ENCODE peak calls at places on chromosomes 7 and 10, in seven cellular contexts. D, V, Z, I, J, Y and F are unnamed samples.
A peak's percentile ranks its signal among the peaks of the same experiment; 100 is the strongest.

GRCh38 chr10:56586391-56586790 is 225.3 kb upstream of the ZWINT start:
- DNase-seq in Y (no peak), D (no peak), I (no peak), V (no peak), Z (no peak), J (no peak), F (no peak)

GRCh38 chr7:34061175-34061574 is 155.8 kb downstream of the BMPER start:
- DNase-seq in Y (peak; percentile 61), V (peak; percentile 50), Z (peak; percentile 81), D (peak; percentile 61), J (peak; percentile 92), I (no peak), F (no peak)

GRCh38 chr7:28405662-28406061 is 6.7 kb upstream of the CREB5 start:
- DNase-seq in V (peak; percentile 56), I (peak; percentile 7), Z (peak; percentile 96), J (no peak), D (peak; percentile 81), Y (peak; percentile 69), F (peak; percentile 18)

GRCh38 chr7:75654855-75655254 is 83.9 kb downstream of the HIP1 start:
- DNase-seq in J (no peak), Z (no peak), V (no peak), D (no peak), Y (no peak), I (no peak), F (no peak)

GRCh38 chr7:157309990-157310668 is 26.7 kb upstream of the DNAJB6 start:
- DNase-seq in D (peak; percentile 99), Y (peak; percentile 98), I (no peak), J (peak; percentile 97), V (peak; percentile 28), Z (peak; percentile 80), F (no peak)

GRCh38 chr10:24553051-24553612 is 170.6 kb downstream of the ARHGAP21 start:
- DNase-seq in I (no peak), J (no peak), V (no peak), Z (no peak), D (no peak), Y (peak; percentile 43), F (no peak)

GRCh38 chr10:24639124-24639523 is 84.6 kb downstream of the ARHGAP21 start:
- DNase-seq in J (no peak), Z (no peak), D (no peak), Y (no peak), V (no peak), I (no peak), F (no peak)

GRCh38 chr10:92123031-92123450 is 167.8 kb downstream of the CPEB3 start:
- DNase-seq in V (peak; percentile 68), Y (no peak), D (peak; percentile 94), Z (peak; percentile 62), J (no peak), I (no peak), F (no peak)

GRCh38 chr10:128568979-128569378 is 442.8 kb upstream of the MKI67 start:
- DNase-seq in J (no peak), V (no peak), I (no peak), Y (no peak), Z (no peak), D (no peak), F (no peak)

GRCh38 chr7:43362652-43363428 is 220.1 kb upstream of the STK17A start:
- DNase-seq in J (peak; percentile 22), I (no peak), V (peak; percentile 28), Y (peak; percentile 38), Z (peak; percentile 33), D (no peak), F (no peak)

GRCh38 chr7:117565226-117565625 is 85.4 kb downstream of the CFTR start:
- DNase-seq in V (no peak), I (no peak), D (no peak), J (no peak), Y (no peak), Z (no peak), F (no peak)

GRCh38 chr7:96248405-96248804 is 73.5 kb downstream of the SLC25A13 start:
- DNase-seq in D (no peak), V (no peak), J (no peak), Y (no peak), I (no peak), Z (no peak), F (no peak)

GRCh38 chr7:116674508-116675173 is 2.6 kb downstream of the MET start:
- DNase-seq in Y (peak; percentile 61), J (peak; percentile 56), Z (no peak), D (peak; percentile 77), V (peak; percentile 64), I (no peak), F (no peak)

GRCh38 chr10:2734691-2735090 is 332.7 kb upstream of the PFKP start:
- DNase-seq in Y (no peak), D (no peak), J (no peak), I (no peak), Z (no peak), V (no peak), F (no peak)

GRCh38 chr10:110845756-110846620 is 25.7 kb upstream of the PDCD4 start:
- DNase-seq in Z (no peak), I (no peak), J (no peak), V (no peak), Y (no peak), D (peak; percentile 45), F (no peak)

GRCh38 chr10:123139521-123140163 is 3.9 kb downstream of the HMX3 start:
- DNase-seq in D (peak; percentile 43), Y (no peak), I (no peak), J (no peak), V (no peak), Z (peak; percentile 70), F (no peak)

GRCh38 chr10:21870849-21871248 is 132.7 kb downstream of the DNAJC1 start:
- DNase-seq in I (no peak), Y (no peak), D (no peak), Z (no peak), J (no peak), V (no peak), F (no peak)

GRCh38 chr7:43669286-43670081 is 59.8 kb downstream of the COA1 start:
- DNase-seq in Y (no peak), V (peak; percentile 33), J (no peak), D (no peak), Z (peak; percentile 7), I (peak; percentile 84), F (peak; percentile 27)

GRCh38 chr10:125149278-125150047 is 10.9 kb downstream of the CTBP2 start:
- DNase-seq in I (no peak), V (peak; percentile 77), D (no peak), J (peak; percentile 78), Z (peak; percentile 80), Y (peak; percentile 64), F (no peak)

GRCh38 chr10:75043256-75044121 is 68.0 kb upstream of the SAMD8 start:
- DNase-seq in V (no peak), Y (no peak), D (no peak), I (peak; percentile 41), J (no peak), Z (no peak), F (peak; percentile 15)

GRCh38 chr7:116395125-116395791 is 104.3 kb upstream of the CAV2 start:
- DNase-seq in J (peak; percentile 88), V (peak; percentile 88), I (no peak), D (peak; percentile 90), Z (peak; percentile 74), Y (peak; percentile 96), F (no peak)

GRCh38 chr7:33757563-33758165 is 147.7 kb upstream of the BMPER start:
- DNase-seq in V (peak; percentile 58), D (no peak), I (no peak), J (peak; percentile 40), Z (peak; percentile 70), Y (peak; percentile 24), F (no peak)

GRCh38 chr10:23343591-23344225 is 889 bp downstream of the C10orf67 start:
- DNase-seq in Z (peak; percentile 54), V (no peak), Y (no peak), I (peak; percentile 77), J (no peak), D (peak; percentile 38), F (no peak)

GRCh38 chr10:70918851-70919530 is 30.6 kb upstream of the PCBD1 start:
- DNase-seq in V (no peak), I (no peak), J (no peak), Z (no peak), Y (no peak), D (no peak), F (no peak)

GRCh38 chr7:123996327-123996625 is 36.6 kb downstream of the TMEM229A start:
- DNase-seq in D (no peak), Y (no peak), V (no peak), J (no peak), Z (no peak), I (no peak), F (no peak)

GRCh38 chr7:47572101-47572460 is 9.8 kb downstream of the TNS3 start:
- DNase-seq in Z (no peak), V (no peak), Y (no peak), J (no peak), D (no peak), I (no peak), F (no peak)

GRCh38 chr7:101576993-101577392 is 52.1 kb downstream of the MYL10 start:
- DNase-seq in Z (no peak), Y (no peak), V (no peak), D (no peak), I (no peak), J (peak; percentile 28), F (no peak)

GRCh38 chr7:139231513-139232376 is 708 bp downstream of the UBN2 start:
- DNase-seq in J (peak; percentile 32), V (peak; percentile 29), Y (no peak), D (no peak), I (peak; percentile 28), Z (peak; percentile 35), F (peak; percentile 14)

GRCh38 chr7:16795624-16796023 is 9.2 kb downstream of the AGR2 start:
- DNase-seq in Y (no peak), D (peak; percentile 22), Z (no peak), J (no peak), V (no peak), I (no peak), F (no peak)

GRCh38 chr10:118983263-118983662 is 46.3 kb upstream of the NANOS1 start:
- DNase-seq in D (no peak), J (no peak), Z (peak; percentile 13), V (no peak), Y (peak; percentile 27), I (no peak), F (no peak)

GRCh38 chr10:12556057-12556456 is 206.7 kb downstream of the CAMK1D start:
- DNase-seq in D (no peak), J (no peak), Z (no peak), V (no peak), I (no peak), Y (no peak), F (no peak)

GRCh38 chr10:99531026-99531695 is 1.6 kb upstream of the NKX2-3 start:
- DNase-seq in I (no peak), Z (no peak), V (no peak), D (no peak), J (no peak), Y (no peak), F (no peak)

GRCh38 chr7:2478387-2478760 is 2.2 kb upstream of the GRIFIN start:
- DNase-seq in Y (no peak), V (no peak), J (no peak), I (no peak), Z (peak; percentile 35), D (peak; percentile 57), F (no peak)

GRCh38 chr10:113151178-113151577 is 201.1 kb downstream of the TCF7L2 start:
- DNase-seq in V (no peak), Z (peak; percentile 48), I (no peak), J (no peak), Y (no peak), D (no peak), F (no peak)